ENCODE peak calls at places on chromosomes 11 and 22, in five cellular contexts. Y is HFF-Myc, H is nephron progenitor cell, M is NCI-H774, A is Calu3. U is an unnamed sample.

GRCh38 chr22:26502688-26503561 is 9.3 kb downstream of the TFIP11 start:
- DNase-seq in Y (no peak), H (peak; percentile 58), M (no peak), A (peak; percentile 14), U (peak; percentile 17)

GRCh38 chr11:9625728-9626127 is 38.1 kb upstream of the SWAP70 start:
- DNase-seq in Y (no peak), H (no peak), M (no peak), A (no peak), U (no peak)

GRCh38 chr11:103798029-103798428 is 238.4 kb upstream of the DDI1 start:
- DNase-seq in Y (peak; percentile 21), H (no peak), M (no peak), A (no peak), U (no peak)

GRCh38 chr11:67253872-67254624 is 12.2 kb upstream of the GRK2 start:
- DNase-seq in Y (no peak), H (no peak), M (no peak), A (no peak), U (no peak)

GRCh38 chr11:61362542-61362875 is 335 bp downstream of the TMEM138 start:
- DNase-seq in Y (no peak), H (peak; percentile 14), M (no peak), A (peak; percentile 26), U (no peak)

GRCh38 chr11:63599211-63600122 is 14.8 kb downstream of the PLAAT3 start:
- DNase-seq in Y (no peak), H (no peak), M (no peak), A (no peak), U (no peak)

GRCh38 chr11:134479206-134479955 is 67.3 kb upstream of the B3GAT1 start:
- DNase-seq in Y (no peak), H (no peak), M (no peak), A (no peak), U (no peak)

GRCh38 chr11:34261095-34261494 is 96.7 kb downstream of the ABTB2 start:
- DNase-seq in Y (no peak), H (no peak), M (no peak), A (no peak), U (no peak)

GRCh38 chr22:29408925-29409324 is 20.6 kb upstream of the AP1B1 start:
- DNase-seq in Y (no peak), H (no peak), M (no peak), A (no peak), U (no peak)

GRCh38 chr11:17014774-17015638 is 792 bp upstream of the PLEKHA7 start:
- DNase-seq in Y (no peak), H (peak; percentile 22), M (peak; percentile 8), A (peak; percentile 75), U (peak; percentile 36)

GRCh38 chr11:45168366-45169130 is 22.1 kb downstream of the PRDM11 start:
- DNase-seq in Y (no peak), H (no peak), M (no peak), A (no peak), U (no peak)

GRCh38 chr22:23060612-23061400 is 9.5 kb upstream of the GNAZ start:
- DNase-seq in Y (no peak), H (no peak), M (no peak), A (no peak), U (no peak)

GRCh38 chr11:67022341-67022933 is 497 bp upstream of the SYT12 start:
- DNase-seq in Y (no peak), H (no peak), M (no peak), A (peak; percentile 87), U (no peak)

GRCh38 chr11:24585192-24585591 is 88.3 kb downstream of the LUZP2 start:
- DNase-seq in Y (no peak), H (no peak), M (no peak), A (no peak), U (no peak)

GRCh38 chr11:120959189-120959588 is 64.7 kb upstream of the TBCEL start:
- DNase-seq in Y (no peak), H (no peak), M (no peak), A (no peak), U (no peak)